ENCODE peak calls at places on chromosomes 11 and 22, in four cellular contexts. One of them, this sample, is unnamed.

GRCh38 chr22:26713823-26714449 is 56.5 kb downstream of the MIAT start:
- DNase-seq in K562: no peak
- DNase-seq in GM23338: no peak
- DNase-seq in HCT116: no peak
- DNase-seq in this sample: no peak

GRCh38 chr11:117833401-117833891 is 8.9 kb upstream of the FXYD2 start:
- DNase-seq in K562: no peak
- DNase-seq in GM23338: no peak
- DNase-seq in HCT116: no peak
- DNase-seq in this sample: no peak

GRCh38 chr11:98040061-98040808 is 980.5 kb upstream of the CNTN5 start:
- DNase-seq in K562: no peak
- DNase-seq in GM23338: no peak
- DNase-seq in HCT116: no peak
- DNase-seq in this sample: no peak

GRCh38 chr22:24695958-24696511 is 78.5 kb downstream of the PIWIL3 start:
- DNase-seq in K562: peak; percentile 36
- DNase-seq in GM23338: peak; percentile 71
- DNase-seq in HCT116: no peak
- DNase-seq in this sample: no peak

GRCh38 chr22:24010018-24010391 is 1.1 kb upstream of the CABIN1 start:
- DNase-seq in K562: no peak
- DNase-seq in GM23338: no peak
- DNase-seq in HCT116: no peak
- DNase-seq in this sample: no peak

GRCh38 chr11:115364892-115365291 is 139.3 kb downstream of the CADM1 start:
- DNase-seq in K562: no peak
- DNase-seq in GM23338: no peak
- DNase-seq in HCT116: no peak
- DNase-seq in this sample: no peak

GRCh38 chr11:17596711-17597110 is 49.7 kb downstream of the OTOG start:
- DNase-seq in K562: no peak
- DNase-seq in GM23338: no peak
- DNase-seq in HCT116: no peak
- DNase-seq in this sample: no peak

GRCh38 chr11:119730789-119731386 is 1.9 kb upstream of the NECTIN1 start:
- DNase-seq in K562: no peak
- DNase-seq in GM23338: no peak
- DNase-seq in HCT116: no peak
- DNase-seq in this sample: no peak

GRCh38 chr11:134939905-134940304 is 527.9 kb upstream of the B3GAT1 start:
- DNase-seq in K562: no peak
- DNase-seq in GM23338: no peak
- DNase-seq in HCT116: no peak
- DNase-seq in this sample: no peak

GRCh38 chr11:99645934-99646333 is 625.2 kb downstream of the CNTN5 start:
- DNase-seq in K562: no peak
- DNase-seq in GM23338: no peak
- DNase-seq in HCT116: no peak
- DNase-seq in this sample: no peak

GRCh38 chr11:13669544-13670488 is 1.3 kb downstream of the FAR1 start:
- DNase-seq in K562: peak; percentile 18
- DNase-seq in GM23338: no peak
- DNase-seq in HCT116: no peak
- DNase-seq in this sample: no peak

GRCh38 chr11:78354741-78355705 is 62.6 kb downstream of the GAB2 start:
- DNase-seq in K562: no peak
- DNase-seq in GM23338: peak; percentile 22
- DNase-seq in HCT116: no peak
- DNase-seq in this sample: no peak

GRCh38 chr11:111361874-111362273 is 17.2 kb downstream of the POU2AF1 start:
- DNase-seq in K562: no peak
- DNase-seq in GM23338: no peak
- DNase-seq in HCT116: no peak
- DNase-seq in this sample: no peak

GRCh38 chr11:126233391-126233790 is 21.8 kb downstream of the FAM118B start:
- DNase-seq in K562: no peak
- DNase-seq in GM23338: no peak
- DNase-seq in HCT116: no peak
- DNase-seq in this sample: no peak

GRCh38 chr22:20034143-20034542 is 13.2 kb downstream of the TANGO2 start:
- DNase-seq in K562: no peak
- DNase-seq in GM23338: no peak
- DNase-seq in HCT116: no peak
- DNase-seq in this sample: no peak

GRCh38 chr11:128069665-128070064 is 517.7 kb downstream of the ETS1 start:
- DNase-seq in K562: no peak
- DNase-seq in GM23338: no peak
- DNase-seq in HCT116: no peak
- DNase-seq in this sample: no peak

GRCh38 chr22:29873943-29874342 is 9.0 kb upstream of the MTMR3 start:
- DNase-seq in K562: no peak
- DNase-seq in GM23338: no peak
- DNase-seq in HCT116: no peak
- DNase-seq in this sample: no peak

GRCh38 chr22:37331034-37331428 is 48.7 kb downstream of the CYTH4 start:
- DNase-seq in K562: peak; percentile 26
- DNase-seq in GM23338: no peak
- DNase-seq in HCT116: no peak
- DNase-seq in this sample: no peak

GRCh38 chr22:39282642-39283311 is 36.6 kb downstream of the RPL3 start:
- DNase-seq in K562: no peak
- DNase-seq in GM23338: no peak
- DNase-seq in HCT116: no peak
- DNase-seq in this sample: no peak

GRCh38 chr11:41665633-41666032 is 206.2 kb upstream of the LRRC4C start:
- DNase-seq in K562: no peak
- DNase-seq in GM23338: no peak
- DNase-seq in HCT116: no peak
- DNase-seq in this sample: no peak

GRCh38 chr11:14974723-14975587 is 2.8 kb upstream of the CALCA start:
- DNase-seq in K562: peak; percentile 41
- DNase-seq in GM23338: peak; percentile 86
- DNase-seq in HCT116: peak; percentile 54
- DNase-seq in this sample: no peak

GRCh38 chr11:1760351-1761109 is 3.2 kb downstream of the CTSD start:
- DNase-seq in K562: no peak
- DNase-seq in GM23338: no peak
- DNase-seq in HCT116: no peak
- DNase-seq in this sample: no peak

GRCh38 chr11:46677991-46678740 is 22.3 kb downstream of the ARHGAP1 start:
- DNase-seq in K562: no peak
- DNase-seq in GM23338: no peak
- DNase-seq in HCT116: no peak
- DNase-seq in this sample: no peak

GRCh38 chr22:39809772-39810557 is 83.6 kb downstream of the ENTHD1 start:
- DNase-seq in K562: no peak
- DNase-seq in GM23338: no peak
- DNase-seq in HCT116: no peak
- DNase-seq in this sample: no peak

GRCh38 chr22:17647452-17647851 is 8.9 kb downstream of the BCL2L13 start:
- DNase-seq in K562: no peak
- DNase-seq in GM23338: no peak
- DNase-seq in HCT116: no peak
- DNase-seq in this sample: no peak

GRCh38 chr11:44327730-44328691 is 18.1 kb upstream of the ALX4 start:
- DNase-seq in K562: no peak
- DNase-seq in GM23338: no peak
- DNase-seq in HCT116: no peak
- DNase-seq in this sample: no peak

GRCh38 chr11:83855237-83855636 is 569.1 kb upstream of the CCDC90B start:
- DNase-seq in K562: no peak
- DNase-seq in GM23338: no peak
- DNase-seq in HCT116: no peak
- DNase-seq in this sample: no peak

GRCh38 chr11:128411812-128412211 is 175.5 kb downstream of the ETS1 start:
- DNase-seq in K562: no peak
- DNase-seq in GM23338: no peak
- DNase-seq in HCT116: no peak
- DNase-seq in this sample: no peak

DNA sequence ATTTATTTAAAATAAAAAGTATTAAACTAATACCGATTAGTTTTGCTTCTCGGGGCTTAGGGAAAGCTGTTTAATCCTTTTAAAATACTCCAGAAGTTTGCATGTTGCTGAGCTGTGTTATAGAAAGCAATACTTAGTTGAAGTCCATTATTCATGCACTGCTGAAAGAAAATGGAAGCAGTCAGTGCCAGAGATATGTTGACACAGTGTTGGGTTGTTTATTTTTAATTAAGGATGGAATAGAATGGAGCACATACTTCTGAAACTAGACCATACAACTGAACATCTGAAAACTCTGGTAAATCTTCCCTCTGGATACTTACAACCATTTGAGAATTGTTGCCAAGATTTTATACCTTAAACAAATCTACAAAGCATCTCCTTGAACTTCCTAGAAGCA is 282.8 kb upstream of the CCDC179 start:
- DNase-seq in K562: no peak
- DNase-seq in GM23338: no peak
- DNase-seq in HCT116: no peak
- DNase-seq in this sample: no peak
- TF ChIP-seq POLR2AphosphoS5 in K562: no peak
- TF ChIP-seq POLR2AphosphoS5 in GM23338: no peak
- TF ChIP-seq POLR2AphosphoS5 in HCT116: no peak
- TF ChIP-seq POLR2AphosphoS5 in this sample: no peak

DNA sequence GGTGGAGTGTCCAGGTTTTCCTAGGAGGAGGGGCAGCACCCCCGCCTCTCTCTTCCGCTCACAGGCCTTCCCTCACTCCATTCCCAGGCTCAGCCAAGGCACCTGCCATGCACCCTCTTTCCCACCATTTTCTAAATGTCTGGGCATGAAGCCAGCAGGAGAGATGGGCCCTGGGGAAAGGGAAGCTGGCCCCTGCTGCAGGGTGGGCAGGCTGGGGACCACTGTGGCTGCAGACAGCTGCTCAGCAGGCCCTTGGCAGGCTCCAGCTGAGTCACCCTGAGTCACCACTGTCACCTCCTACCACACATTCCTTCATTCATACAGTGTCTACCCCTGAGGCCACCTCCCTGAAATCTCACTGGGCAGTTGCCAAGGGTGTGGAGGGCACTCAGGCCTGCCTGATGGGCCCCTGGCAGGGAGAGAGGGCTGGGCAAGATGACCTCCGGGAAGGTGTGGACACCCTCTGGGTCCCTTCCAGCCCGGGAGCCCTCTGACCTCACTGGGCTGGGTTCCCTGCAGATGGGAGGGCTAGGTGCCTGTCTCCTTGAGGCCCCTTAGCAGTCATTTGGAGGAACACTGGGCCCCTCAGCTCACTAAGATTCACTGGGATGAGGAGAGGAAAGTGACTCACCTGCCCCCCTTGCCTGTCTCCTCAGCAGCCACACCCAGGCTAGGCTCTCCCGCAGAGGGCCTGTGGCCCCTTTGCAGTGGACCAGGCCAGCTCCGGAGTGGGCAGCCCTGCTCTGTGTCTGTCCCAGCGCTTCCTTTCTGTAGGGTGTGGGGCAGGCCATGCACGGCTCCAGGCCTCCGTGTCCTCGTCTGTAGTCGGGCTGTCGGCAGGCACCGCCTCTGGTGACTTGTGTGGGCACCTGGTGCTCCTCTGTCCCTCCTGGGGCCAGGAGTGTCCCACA is 7.8 kb downstream of the MYEOV start:
- DNase-seq in K562: peak; percentile 66
- DNase-seq in GM23338: no peak
- DNase-seq in HCT116: peak; percentile 95
- DNase-seq in this sample: peak; percentile 54
- TF ChIP-seq REST in K562: no peak
- TF ChIP-seq REST in GM23338: no peak
- TF ChIP-seq REST in HCT116: no peak
- TF ChIP-seq REST in this sample: no peak

GRCh38 chr22:36218648-36219047 is 17.0 kb upstream of the APOL4 start:
- DNase-seq in K562: no peak
- DNase-seq in GM23338: no peak
- DNase-seq in HCT116: no peak
- DNase-seq in this sample: no peak

GRCh38 chr22:36223504-36223903 is 15.8 kb downstream of the APOL2 start:
- DNase-seq in K562: no peak
- DNase-seq in GM23338: no peak
- DNase-seq in HCT116: no peak
- DNase-seq in this sample: no peak

GRCh38 chr22:36222887-36223450 is 16.4 kb downstream of the APOL2 start:
- DNase-seq in K562: no peak
- DNase-seq in GM23338: no peak
- DNase-seq in HCT116: no peak
- DNase-seq in this sample: no peak

GRCh38 chr22:36221799-36222751 is 17.3 kb downstream of the APOL2 start:
- DNase-seq in K562: peak; percentile 39
- DNase-seq in GM23338: peak; percentile 86
- DNase-seq in HCT116: peak; percentile 32
- DNase-seq in this sample: no peak

DNA sequence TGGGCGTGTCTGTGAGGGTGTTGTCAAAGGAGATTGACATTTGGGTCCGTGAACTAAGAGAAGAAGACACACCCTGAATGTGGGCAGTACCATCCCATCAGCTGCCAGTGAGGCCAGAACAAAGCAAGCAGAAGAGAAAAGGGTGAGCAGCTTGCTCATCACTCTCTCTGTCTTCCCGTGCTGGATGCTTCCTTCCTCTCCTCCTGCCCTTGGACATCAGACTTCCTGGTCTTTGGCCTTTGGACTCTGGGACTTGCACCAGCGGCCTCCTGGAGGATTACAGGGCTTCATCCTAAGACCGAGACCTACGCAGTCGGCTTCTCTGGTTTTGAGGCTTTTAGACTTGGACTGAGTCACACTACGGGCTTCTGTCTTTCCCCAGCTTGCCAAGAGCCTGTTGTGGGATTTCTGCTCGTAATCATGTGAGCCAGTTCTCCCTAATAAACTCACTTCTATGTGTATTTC is 18.8 kb downstream of the APOL2 start:
- DNase-seq in K562: no peak
- DNase-seq in GM23338: peak; percentile 48
- DNase-seq in HCT116: no peak
- DNase-seq in this sample: no peak
- TF ChIP-seq POLR2AphosphoS5 in K562: no peak
- TF ChIP-seq POLR2AphosphoS5 in GM23338: no peak
- TF ChIP-seq POLR2AphosphoS5 in HCT116: no peak
- TF ChIP-seq POLR2AphosphoS5 in this sample: no peak

GRCh38 chr11:27506200-27507182 is at the start of gene LIN7C:
- DNase-seq in K562: peak; percentile 96
- DNase-seq in GM23338: peak; percentile 99
- DNase-seq in HCT116: peak; percentile 89
- DNase-seq in this sample: peak; percentile 96
- TF ChIP-seq REST in K562: no peak
- TF ChIP-seq REST in GM23338: no peak
- TF ChIP-seq REST in HCT116: no peak
- TF ChIP-seq REST in this sample: peak; percentile 72

DNA sequence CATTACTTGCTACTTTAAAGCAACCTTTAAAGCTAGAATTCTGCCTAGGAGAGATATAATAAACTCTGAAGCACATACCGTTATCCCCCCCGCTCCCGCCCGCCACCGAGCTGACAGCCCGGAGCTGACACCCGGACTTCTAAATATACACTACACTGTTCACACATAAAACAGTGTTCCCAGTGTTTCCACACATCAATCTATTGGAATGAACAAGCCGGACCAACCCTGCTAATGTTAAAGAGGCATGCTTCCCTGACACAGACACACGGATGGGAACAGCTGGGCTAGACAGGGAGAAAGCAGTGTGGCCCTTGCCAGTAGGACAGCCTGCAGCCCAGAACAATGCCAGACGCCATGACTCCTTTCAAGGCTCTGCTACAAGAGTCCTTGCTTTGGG is 108.4 kb upstream of the CSNK2A3 start:
- DNase-seq in K562: no peak
- DNase-seq in GM23338: no peak
- DNase-seq in HCT116: no peak
- DNase-seq in this sample: no peak
- TF ChIP-seq POLR2AphosphoS5 in K562: no peak
- TF ChIP-seq POLR2AphosphoS5 in GM23338: no peak
- TF ChIP-seq POLR2AphosphoS5 in HCT116: no peak
- TF ChIP-seq POLR2AphosphoS5 in this sample: no peak

This sample was measured in HL-60.